ENCODE peak calls at places on chromosome 17, in eight cellular contexts. Y, O, X, M, R, T, B and P are unnamed samples.

GRCh38 chr17:27466748-27467375 is 10.6 kb downstream of the KSR1 start:
- DNase-seq in B (peak), O (no peak), T (no peak), M (no peak), R (no peak), Y (no peak), X (peak), P (no peak)

GRCh38 chr17:70499067-70499786 is 329.9 kb downstream of the KCNJ2 start:
- DNase-seq in M (no peak), B (no peak), O (no peak), R (no peak), Y (no peak), X (no peak), T (no peak), P (peak)

GRCh38 chr17:75525806-75526554 is 483 bp downstream of the LLGL2 start:
- DNase-seq in M (no peak), X (no peak), R (no peak), O (no peak), B (no peak), T (no peak), Y (no peak), P (no peak)

GRCh38 chr17:49705254-49705653 is 2.5 kb downstream of the SLC35B1 start:
- DNase-seq in Y (no peak), M (no peak), R (no peak), X (no peak), B (no peak), T (no peak), O (no peak), P (no peak)

GRCh38 chr17:76243826-76244679 is 3.8 kb upstream of the RNF157 start:
- DNase-seq in B (no peak), R (no peak), M (no peak), Y (no peak), T (no peak), O (no peak), X (no peak), P (peak)

GRCh38 chr17:49343273-49343672 is 18.8 kb downstream of the ZNF652 start:
- DNase-seq in M (peak), O (no peak), B (no peak), X (no peak), Y (peak), R (no peak), T (peak), P (no peak)

GRCh38 chr17:75588546-75589016 is 981 bp downstream of the MYO15B start:
- DNase-seq in T (no peak), Y (no peak), X (no peak), B (no peak), R (peak), O (no peak), M (no peak), P (peak)

GRCh38 chr17:76082326-76083251 is 3.6 kb downstream of the ZACN start:
- DNase-seq in B (no peak), X (no peak), M (no peak), R (no peak), T (no peak), Y (peak), O (no peak), P (no peak)

GRCh38 chr17:73389411-73389810 is 77.6 kb upstream of the CDC42EP4 start:
- DNase-seq in R (no peak), M (no peak), T (no peak), B (no peak), O (no peak), X (no peak), Y (no peak), P (no peak)